ENCODE peak calls at places on chromosomes 6 and 20, in ten cellular contexts. One of them, this sample, is unnamed. For H3K27me3 and H3K36me3, the result is how much of the 10 kb centered on the place peaks cover.

GRCh38 chr20:48649868-48650267 is 177.9 kb downstream of the PREX1 start:
- DNase-seq in ovary: no peak
- DNase-seq in GM06990: no peak
- DNase-seq in heart right ventricle: no peak
- DNase-seq in IMR-90: no peak
- DNase-seq in heart left ventricle: peak
- DNase-seq in breast epithelium: no peak
- DNase-seq in effector memory CD4-positive, alpha-beta T cell: no peak
- DNase-seq in CD8-positive, alpha-beta memory T cell: no peak
- DNase-seq in mammary epithelial cell: no peak
- DNase-seq in this sample: no peak

GRCh38 chr20:1304711-1305515 is 24.0 kb downstream of the SDCBP2 start:
- DNase-seq in IMR-90: no peak
- DNase-seq in heart left ventricle: no peak
- DNase-seq in heart right ventricle: no peak
- DNase-seq in ovary: no peak
- DNase-seq in breast epithelium: no peak
- DNase-seq in mammary epithelial cell: no peak
- DNase-seq in GM06990: no peak
- DNase-seq in CD8-positive, alpha-beta memory T cell: no peak
- DNase-seq in effector memory CD4-positive, alpha-beta T cell: no peak
- DNase-seq in this sample: no peak

GRCh38 chr6:23413327-23414203 is 712.5 kb upstream of the NRSN1 start:
- DNase-seq in CD8-positive, alpha-beta memory T cell: no peak
- DNase-seq in breast epithelium: no peak
- DNase-seq in effector memory CD4-positive, alpha-beta T cell: no peak
- DNase-seq in heart right ventricle: no peak
- DNase-seq in ovary: no peak
- DNase-seq in GM06990: no peak
- DNase-seq in mammary epithelial cell: no peak
- DNase-seq in IMR-90: peak
- DNase-seq in heart left ventricle: no peak
- DNase-seq in this sample: no peak

GRCh38 chr6:30542404-30542725 is 13.9 kb downstream of the GNL1 start:
- DNase-seq in heart left ventricle: no peak
- DNase-seq in heart right ventricle: no peak
- DNase-seq in IMR-90: no peak
- DNase-seq in CD8-positive, alpha-beta memory T cell: peak
- DNase-seq in mammary epithelial cell: no peak
- DNase-seq in effector memory CD4-positive, alpha-beta T cell: peak
- DNase-seq in GM06990: no peak
- DNase-seq in ovary: no peak
- DNase-seq in breast epithelium: no peak
- DNase-seq in this sample: no peak

GRCh38 chr20:47456952-47457724 is 44.5 kb upstream of the NCOA3 start:
- DNase-seq in ovary: no peak
- DNase-seq in mammary epithelial cell: peak
- DNase-seq in effector memory CD4-positive, alpha-beta T cell: no peak
- DNase-seq in breast epithelium: no peak
- DNase-seq in IMR-90: peak
- DNase-seq in GM06990: no peak
- DNase-seq in heart left ventricle: no peak
- DNase-seq in heart right ventricle: no peak
- DNase-seq in CD8-positive, alpha-beta memory T cell: no peak
- DNase-seq in this sample: no peak

GRCh38 chr6:131368077-131368911 is 204.7 kb upstream of the ARG1 start:
- DNase-seq in ovary: no peak
- DNase-seq in heart right ventricle: peak
- DNase-seq in heart left ventricle: peak
- DNase-seq in CD8-positive, alpha-beta memory T cell: no peak
- DNase-seq in breast epithelium: peak
- DNase-seq in IMR-90: no peak
- DNase-seq in GM06990: peak
- DNase-seq in mammary epithelial cell: no peak
- DNase-seq in effector memory CD4-positive, alpha-beta T cell: no peak
- DNase-seq in this sample: no peak

GRCh38 chr6:155314773-155315515 is 660 bp upstream of the TFB1M start:
- DNase-seq in ovary: peak
- DNase-seq in heart right ventricle: peak
- DNase-seq in GM06990: no peak
- DNase-seq in breast epithelium: peak
- DNase-seq in effector memory CD4-positive, alpha-beta T cell: no peak
- DNase-seq in mammary epithelial cell: peak
- DNase-seq in heart left ventricle: peak
- DNase-seq in IMR-90: peak
- DNase-seq in CD8-positive, alpha-beta memory T cell: no peak
- DNase-seq in this sample: no peak

GRCh38 chr6:36443951-36444428 is 1.2 kb downstream of the KCTD20 start:
- DNase-seq in effector memory CD4-positive, alpha-beta T cell: no peak
- DNase-seq in GM06990: no peak
- DNase-seq in CD8-positive, alpha-beta memory T cell: peak
- DNase-seq in breast epithelium: no peak
- DNase-seq in ovary: no peak
- DNase-seq in heart right ventricle: no peak
- DNase-seq in heart left ventricle: no peak
- DNase-seq in mammary epithelial cell: peak
- DNase-seq in IMR-90: peak
- DNase-seq in this sample: peak

GRCh38 chr20:36645998-36646397 is at the start of gene SLA2:
- DNase-seq in IMR-90: no peak
- DNase-seq in GM06990: peak
- DNase-seq in breast epithelium: no peak
- DNase-seq in heart left ventricle: no peak
- DNase-seq in CD8-positive, alpha-beta memory T cell: peak
- DNase-seq in mammary epithelial cell: no peak
- DNase-seq in ovary: no peak
- DNase-seq in effector memory CD4-positive, alpha-beta T cell: peak
- DNase-seq in heart right ventricle: no peak
- DNase-seq in this sample: no peak

GRCh38 chr6:53048431-53049195 is 16.6 kb upstream of the FBXO9 start:
- DNase-seq in GM06990: peak
- DNase-seq in effector memory CD4-positive, alpha-beta T cell: no peak
- DNase-seq in heart left ventricle: no peak
- DNase-seq in heart right ventricle: no peak
- DNase-seq in ovary: no peak
- DNase-seq in breast epithelium: no peak
- DNase-seq in IMR-90: peak
- DNase-seq in CD8-positive, alpha-beta memory T cell: no peak
- DNase-seq in mammary epithelial cell: peak
- DNase-seq in this sample: no peak

GRCh38 chr6:127457444-127458064 is 1.6 kb downstream of the KIAA0408 start:
- DNase-seq in CD8-positive, alpha-beta memory T cell: no peak
- DNase-seq in GM06990: no peak
- DNase-seq in heart right ventricle: no peak
- DNase-seq in heart left ventricle: no peak
- DNase-seq in breast epithelium: no peak
- DNase-seq in mammary epithelial cell: peak
- DNase-seq in ovary: no peak
- DNase-seq in IMR-90: peak
- DNase-seq in effector memory CD4-positive, alpha-beta T cell: no peak
- DNase-seq in this sample: no peak

GRCh38 chr6:44271914-44272313 is 1.7 kb downstream of the TMEM151B start:
- DNase-seq in effector memory CD4-positive, alpha-beta T cell: no peak
- DNase-seq in heart right ventricle: no peak
- DNase-seq in breast epithelium: no peak
- DNase-seq in mammary epithelial cell: no peak
- DNase-seq in ovary: no peak
- DNase-seq in IMR-90: no peak
- DNase-seq in CD8-positive, alpha-beta memory T cell: no peak
- DNase-seq in GM06990: no peak
- DNase-seq in heart left ventricle: no peak
- DNase-seq in this sample: no peak
- H3K27me3 ChIP-seq in effector memory CD4-positive, alpha-beta T cell: under half
- H3K27me3 ChIP-seq in heart right ventricle: half or more
- H3K27me3 ChIP-seq in breast epithelium: under half
- H3K27me3 ChIP-seq in mammary epithelial cell: under half
- H3K27me3 ChIP-seq in ovary: under half
- H3K27me3 ChIP-seq in IMR-90: half or more
- H3K27me3 ChIP-seq in CD8-positive, alpha-beta memory T cell: half or more
- H3K27me3 ChIP-seq in GM06990: under half
- H3K27me3 ChIP-seq in heart left ventricle: half or more
- H3K27me3 ChIP-seq in this sample: under half

GRCh38 chr6:13461805-13462204 is 25.6 kb downstream of the GFOD1 start:
- DNase-seq in effector memory CD4-positive, alpha-beta T cell: no peak
- DNase-seq in heart left ventricle: no peak
- DNase-seq in IMR-90: no peak
- DNase-seq in heart right ventricle: no peak
- DNase-seq in breast epithelium: no peak
- DNase-seq in mammary epithelial cell: peak
- DNase-seq in ovary: no peak
- DNase-seq in CD8-positive, alpha-beta memory T cell: no peak
- DNase-seq in GM06990: no peak
- DNase-seq in this sample: no peak
- H3K4me3 ChIP-seq in effector memory CD4-positive, alpha-beta T cell: no peak
- H3K4me3 ChIP-seq in heart left ventricle: no peak
- H3K4me3 ChIP-seq in IMR-90: no peak
- H3K4me3 ChIP-seq in heart right ventricle: no peak
- H3K4me3 ChIP-seq in breast epithelium: no peak
- H3K4me3 ChIP-seq in mammary epithelial cell: no peak
- H3K4me3 ChIP-seq in ovary: no peak
- H3K4me3 ChIP-seq in CD8-positive, alpha-beta memory T cell: no peak
- H3K4me3 ChIP-seq in GM06990: no peak
- H3K4me3 ChIP-seq in this sample: no peak

GRCh38 chr6:18242062-18242851 is 22.1 kb downstream of the DEK start:
- DNase-seq in heart left ventricle: no peak
- DNase-seq in ovary: no peak
- DNase-seq in GM06990: no peak
- DNase-seq in effector memory CD4-positive, alpha-beta T cell: no peak
- DNase-seq in mammary epithelial cell: peak
- DNase-seq in heart right ventricle: no peak
- DNase-seq in CD8-positive, alpha-beta memory T cell: no peak
- DNase-seq in IMR-90: peak
- DNase-seq in breast epithelium: no peak
- DNase-seq in this sample: no peak

GRCh38 chr6:18241208-18241836 is 23.0 kb downstream of the DEK start:
- DNase-seq in heart left ventricle: no peak
- DNase-seq in ovary: no peak
- DNase-seq in breast epithelium: no peak
- DNase-seq in IMR-90: peak
- DNase-seq in CD8-positive, alpha-beta memory T cell: no peak
- DNase-seq in effector memory CD4-positive, alpha-beta T cell: no peak
- DNase-seq in mammary epithelial cell: peak
- DNase-seq in heart right ventricle: no peak
- DNase-seq in GM06990: no peak
- DNase-seq in this sample: no peak

GRCh38 chr6:18243302-18243893 is 20.9 kb downstream of the DEK start:
- DNase-seq in ovary: no peak
- DNase-seq in heart left ventricle: no peak
- DNase-seq in CD8-positive, alpha-beta memory T cell: no peak
- DNase-seq in IMR-90: no peak
- DNase-seq in heart right ventricle: no peak
- DNase-seq in GM06990: no peak
- DNase-seq in mammary epithelial cell: no peak
- DNase-seq in breast epithelium: no peak
- DNase-seq in effector memory CD4-positive, alpha-beta T cell: no peak
- DNase-seq in this sample: no peak

GRCh38 chr6:18237167-18237566 is 27.2 kb downstream of the DEK start:
- DNase-seq in GM06990: no peak
- DNase-seq in CD8-positive, alpha-beta memory T cell: no peak
- DNase-seq in heart left ventricle: no peak
- DNase-seq in mammary epithelial cell: no peak
- DNase-seq in effector memory CD4-positive, alpha-beta T cell: no peak
- DNase-seq in heart right ventricle: no peak
- DNase-seq in breast epithelium: no peak
- DNase-seq in ovary: no peak
- DNase-seq in IMR-90: no peak
- DNase-seq in this sample: no peak

GRCh38 chr6:18240230-18240629 is 24.1 kb downstream of the DEK start:
- DNase-seq in effector memory CD4-positive, alpha-beta T cell: no peak
- DNase-seq in breast epithelium: no peak
- DNase-seq in mammary epithelial cell: no peak
- DNase-seq in ovary: no peak
- DNase-seq in heart right ventricle: no peak
- DNase-seq in GM06990: no peak
- DNase-seq in CD8-positive, alpha-beta memory T cell: no peak
- DNase-seq in heart left ventricle: no peak
- DNase-seq in IMR-90: no peak
- DNase-seq in this sample: no peak
- H3K36me3 ChIP-seq in effector memory CD4-positive, alpha-beta T cell: under half
- H3K36me3 ChIP-seq in breast epithelium: under half
- H3K36me3 ChIP-seq in mammary epithelial cell: under half
- H3K36me3 ChIP-seq in ovary: under half
- H3K36me3 ChIP-seq in heart right ventricle: under half
- H3K36me3 ChIP-seq in GM06990: under half
- H3K36me3 ChIP-seq in CD8-positive, alpha-beta memory T cell: under half
- H3K36me3 ChIP-seq in heart left ventricle: half or more
- H3K36me3 ChIP-seq in IMR-90: under half
- H3K36me3 ChIP-seq in this sample: under half

GRCh38 chr6:133892444-133893323 is 3.8 kb downstream of the TCF21 start:
- DNase-seq in mammary epithelial cell: no peak
- DNase-seq in heart left ventricle: no peak
- DNase-seq in IMR-90: peak
- DNase-seq in ovary: peak
- DNase-seq in breast epithelium: no peak
- DNase-seq in effector memory CD4-positive, alpha-beta T cell: no peak
- DNase-seq in heart right ventricle: peak
- DNase-seq in GM06990: no peak
- DNase-seq in CD8-positive, alpha-beta memory T cell: no peak
- DNase-seq in this sample: peak

GRCh38 chr6:133894795-133895401 is 6.0 kb downstream of the TCF21 start:
- DNase-seq in IMR-90: peak
- DNase-seq in mammary epithelial cell: no peak
- DNase-seq in GM06990: no peak
- DNase-seq in heart right ventricle: no peak
- DNase-seq in breast epithelium: no peak
- DNase-seq in CD8-positive, alpha-beta memory T cell: no peak
- DNase-seq in ovary: peak
- DNase-seq in effector memory CD4-positive, alpha-beta T cell: no peak
- DNase-seq in heart left ventricle: no peak
- DNase-seq in this sample: no peak

GRCh38 chr6:133895573-133896343 is 6.8 kb downstream of the TCF21 start:
- DNase-seq in heart right ventricle: peak
- DNase-seq in mammary epithelial cell: no peak
- DNase-seq in GM06990: no peak
- DNase-seq in effector memory CD4-positive, alpha-beta T cell: no peak
- DNase-seq in heart left ventricle: peak
- DNase-seq in CD8-positive, alpha-beta memory T cell: no peak
- DNase-seq in breast epithelium: no peak
- DNase-seq in IMR-90: no peak
- DNase-seq in ovary: peak
- DNase-seq in this sample: peak

GRCh38 chr6:133893324-133893692 is 4.4 kb downstream of the TCF21 start:
- DNase-seq in mammary epithelial cell: no peak
- DNase-seq in GM06990: no peak
- DNase-seq in effector memory CD4-positive, alpha-beta T cell: no peak
- DNase-seq in CD8-positive, alpha-beta memory T cell: no peak
- DNase-seq in IMR-90: no peak
- DNase-seq in heart left ventricle: no peak
- DNase-seq in breast epithelium: no peak
- DNase-seq in ovary: no peak
- DNase-seq in heart right ventricle: no peak
- DNase-seq in this sample: no peak

DNA sequence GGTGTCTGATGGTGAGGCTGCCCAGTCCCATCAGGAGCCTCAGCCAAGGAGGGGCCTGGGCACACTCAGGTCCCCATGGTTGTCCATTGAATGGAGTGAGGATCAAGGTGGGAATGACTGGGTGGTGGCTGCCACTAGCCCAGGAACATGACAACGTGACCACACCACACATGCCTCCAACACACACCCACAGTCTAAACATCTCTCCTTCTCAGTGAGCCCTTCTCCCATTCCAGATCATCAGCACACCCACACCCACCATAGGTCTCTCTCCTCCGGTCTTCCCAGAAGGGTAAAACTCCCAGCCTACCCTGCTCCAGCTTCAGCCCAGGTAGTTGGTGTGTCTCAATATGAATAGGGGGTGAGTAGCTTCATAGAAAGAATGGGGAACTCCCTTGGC is 5.5 kb downstream of the TCF21 start:
- DNase-seq in effector memory CD4-positive, alpha-beta T cell: no peak
- DNase-seq in heart right ventricle: no peak
- DNase-seq in breast epithelium: no peak
- DNase-seq in CD8-positive, alpha-beta memory T cell: no peak
- DNase-seq in mammary epithelial cell: no peak
- DNase-seq in IMR-90: no peak
- DNase-seq in ovary: peak
- DNase-seq in heart left ventricle: no peak
- DNase-seq in GM06990: no peak
- DNase-seq in this sample: peak
- H3K27me3 ChIP-seq in effector memory CD4-positive, alpha-beta T cell: under half
- H3K27me3 ChIP-seq in heart right ventricle: half or more
- H3K27me3 ChIP-seq in breast epithelium: under half
- H3K27me3 ChIP-seq in CD8-positive, alpha-beta memory T cell: under half
- H3K27me3 ChIP-seq in mammary epithelial cell: half or more
- H3K27me3 ChIP-seq in IMR-90: under half
- H3K27me3 ChIP-seq in ovary: under half
- H3K27me3 ChIP-seq in heart left ventricle: half or more
- H3K27me3 ChIP-seq in GM06990: under half
- H3K27me3 ChIP-seq in this sample: half or more

This sample was measured in H7.